ENCODE peak calls at places on chromosomes 7 and 10, in four cellular contexts. J, K, T and D are unnamed samples.

GRCh38 chr7:146074195-146074765 is 42.3 kb upstream of the CNTNAP2 start:
- DNase-seq in K (no peak), T (peak; percentile 3), J (no peak), D (no peak)

GRCh38 chr7:105651798-105652197 is 70.5 kb upstream of the EFCAB10 start:
- DNase-seq in T (no peak), J (no peak), K (no peak), D (no peak)

GRCh38 chr10:127576011-127576410 is 26.9 kb downstream of the NPS start:
- DNase-seq in T (no peak), J (no peak), K (no peak), D (no peak)

GRCh38 chr7:489876-490275 is 29.8 kb downstream of the PDGFA start:
- DNase-seq in K (no peak), T (no peak), J (no peak), D (no peak)

GRCh38 chr7:150793569-150794238 is 6.5 kb downstream of the TMEM176B start:
- DNase-seq in K (no peak), J (no peak), T (no peak), D (no peak)

GRCh38 chr7:73704640-73705550 is 14.6 kb downstream of the STX1A start:
- DNase-seq in K (no peak), T (no peak), J (peak; percentile 80), D (no peak)

GRCh38 chr7:137142376-137142775 is 201.2 kb downstream of the PTN start:
- DNase-seq in J (no peak), T (no peak), K (no peak), D (no peak)

GRCh38 chr10:92699518-92700272 is 9.9 kb downstream of the HHEX start:
- DNase-seq in T (peak; percentile 46), J (no peak), K (peak; percentile 46), D (no peak)

GRCh38 chr10:128927389-128927788 is 539.7 kb upstream of the MGMT start:
- DNase-seq in K (no peak), T (no peak), J (no peak), D (no peak)

GRCh38 chr7:1536768-1537630 is 6.5 kb downstream of the MAFK start:
- DNase-seq in K (no peak), J (peak; percentile 88), T (peak; percentile 60), D (peak; percentile 81)

GRCh38 chr7:152894295-152895170 is 135.0 kb downstream of the ACTR3B start:
- DNase-seq in T (peak; percentile 65), K (no peak), J (no peak), D (peak; percentile 33)

GRCh38 chr10:29009464-29009863 is 279.4 kb upstream of the LYZL1 start:
- DNase-seq in J (no peak), T (no peak), K (no peak), D (no peak)

GRCh38 chr7:50393547-50394252 is 56.5 kb downstream of the FIGNL1 start:
- DNase-seq in K (no peak), J (no peak), T (no peak), D (no peak)

GRCh38 chr10:121559321-121559720 is 38.9 kb downstream of the FGFR2 start:
- DNase-seq in T (no peak), J (no peak), K (no peak), D (no peak)

GRCh38 chr7:71442492-71443196 is 310.7 kb downstream of the GALNT17 start:
- DNase-seq in T (no peak), J (no peak), K (no peak), D (no peak)

DNA sequence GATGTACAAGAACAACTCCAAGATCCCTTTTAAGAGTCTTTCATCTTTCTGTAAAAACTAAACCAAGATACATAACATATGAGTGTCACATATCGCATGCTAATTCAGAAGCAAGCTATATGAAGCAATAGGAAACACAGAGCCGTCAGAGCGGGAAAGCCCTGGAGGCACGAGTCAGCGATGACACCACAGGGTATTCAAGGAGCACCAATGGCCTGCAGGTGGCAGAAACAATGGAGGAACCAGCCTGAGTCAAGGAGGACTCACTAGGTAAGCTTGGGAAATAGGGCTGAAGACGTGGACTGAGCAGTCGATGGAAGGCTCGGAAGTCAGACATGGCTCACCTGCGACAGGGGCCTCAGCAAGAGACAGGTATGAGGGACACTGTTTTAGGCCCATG is 214.4 kb downstream of the FAM107B start:
- DNase-seq in T (no peak), K (no peak), J (no peak), D (no peak)
- TF ChIP-seq CTCF in T (peak; percentile 23), K (no peak), J (no peak), D (peak; percentile 33)

GRCh38 chr7:140674899-140675701 is 2.4 kb downstream of the ADCK2 start:
- DNase-seq in T (peak; percentile 9), J (peak; percentile 54), K (no peak), D (no peak)
- TF ChIP-seq CTCF in T (peak; percentile 47), J (peak; percentile 56), K (no peak), D (peak; percentile 47)

GRCh38 chr10:44908071-44908709 is 2.9 kb upstream of the TMEM72 start:
- DNase-seq in T (no peak), K (no peak), J (no peak), D (no peak)
- TF ChIP-seq CTCF in T (no peak), K (no peak), J (no peak), D (no peak)

DNA sequence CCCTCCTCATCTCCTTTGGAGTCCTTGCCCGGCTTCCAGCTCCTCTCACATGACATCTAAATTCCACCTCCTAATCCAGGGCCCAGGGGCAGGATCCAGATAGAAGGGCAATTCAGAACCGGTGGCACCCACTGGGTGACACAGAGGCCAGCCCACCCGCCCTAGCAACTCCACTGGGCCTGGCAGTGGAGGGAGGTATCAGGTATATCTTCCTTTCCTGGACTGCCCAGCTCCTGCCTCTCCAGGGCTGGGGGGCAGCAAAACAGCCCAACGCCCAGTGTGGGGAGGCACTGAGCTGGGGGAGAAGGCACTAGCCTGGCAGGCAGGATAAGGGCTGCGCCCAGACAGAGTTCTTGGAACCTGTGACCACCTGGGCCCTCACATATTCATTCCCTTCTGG is 10.4 kb upstream of the TRIM8 start:
- DNase-seq in J (no peak), K (no peak), T (no peak), D (no peak)
- TF ChIP-seq CTCF in J (no peak), K (no peak), T (no peak), D (no peak)

DNA sequence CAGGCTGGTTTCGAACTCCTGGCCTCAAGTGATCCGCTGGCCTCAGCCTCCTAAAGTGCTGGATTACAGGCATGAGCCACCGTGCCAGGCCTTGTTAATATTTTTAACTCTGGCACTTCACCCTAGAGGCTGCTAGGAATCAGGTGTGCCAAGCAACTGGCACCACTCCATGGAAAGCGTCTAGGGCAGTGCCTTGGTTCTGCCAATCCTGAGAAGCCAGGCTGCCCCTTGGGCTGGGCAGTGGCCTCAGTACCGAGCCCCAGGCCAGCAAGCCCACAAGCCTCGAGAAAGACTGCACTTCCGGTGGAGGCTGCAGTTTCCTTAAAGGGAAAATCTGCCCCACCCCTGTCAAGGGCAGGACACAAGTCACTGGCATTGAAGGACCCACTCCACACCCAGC is 11.3 kb downstream of the ALKBH4 start:
- DNase-seq in J (no peak), T (no peak), K (no peak), D (no peak)
- TF ChIP-seq CTCF in J (no peak), T (no peak), K (no peak), D (no peak)

DNA sequence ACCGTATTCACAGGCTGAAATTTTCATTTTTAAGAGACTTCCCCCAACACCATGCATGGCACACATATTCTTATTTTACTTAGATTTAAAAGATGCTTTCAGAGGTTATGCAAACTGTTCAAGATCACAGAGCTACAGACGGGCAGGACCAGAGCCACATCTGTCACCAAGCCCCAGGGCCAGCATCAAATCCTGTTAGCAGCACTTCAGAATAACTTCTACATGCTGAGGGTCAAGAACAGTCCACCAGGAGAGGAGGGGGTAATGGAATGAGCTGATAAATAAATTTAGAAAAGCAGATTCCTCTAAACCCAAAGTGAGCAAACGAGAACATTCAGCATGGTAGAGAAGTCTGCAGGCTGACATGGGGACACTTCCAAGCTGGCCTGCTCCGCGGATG is 249.2 kb downstream of the TNS3 start:
- DNase-seq in J (peak; percentile 3), T (no peak), K (no peak), D (no peak)
- TF ChIP-seq CTCF in J (no peak), T (no peak), K (no peak), D (no peak)

GRCh38 chr7:81627565-81628287 is 142.1 kb downstream of the HGF start:
- DNase-seq in T (no peak), J (no peak), K (no peak), D (no peak)

GRCh38 chr7:81630600-81630999 is 139.2 kb downstream of the HGF start:
- DNase-seq in T (no peak), K (no peak), J (no peak), D (no peak)

GRCh38 chr7:81632418-81632817 is 137.4 kb downstream of the HGF start:
- DNase-seq in T (no peak), J (no peak), K (no peak), D (no peak)

GRCh38 chr7:81626008-81626407 is 143.8 kb downstream of the HGF start:
- DNase-seq in T (no peak), K (no peak), J (no peak), D (no peak)

DNA sequence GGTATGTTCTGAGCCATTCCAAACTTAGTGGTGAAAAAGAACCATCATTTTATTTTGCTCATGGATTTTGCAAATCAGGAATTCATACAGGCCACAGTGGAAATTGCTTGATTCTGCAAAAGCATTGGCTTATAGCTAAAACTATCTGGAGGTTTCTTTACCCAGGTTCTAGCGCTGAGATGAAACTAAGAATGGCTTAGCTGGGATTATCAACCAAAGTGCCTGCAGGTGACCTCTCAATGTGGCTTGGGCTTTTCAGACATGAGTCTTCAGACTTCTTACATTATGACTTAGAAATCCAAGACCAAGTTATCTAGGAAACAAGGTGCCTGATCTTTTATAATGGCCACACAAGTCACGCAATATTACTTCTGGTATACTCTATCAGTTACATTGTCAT is 140.1 kb downstream of the HGF start:
- DNase-seq in K (no peak), T (no peak), J (no peak), D (no peak)
- TF ChIP-seq CTCF in K (no peak), T (no peak), J (no peak), D (no peak)

GRCh38 chr10:18599392-18599791 is 52.0 kb downstream of the NSUN6 start:
- DNase-seq in J (no peak), T (no peak), K (no peak), D (no peak)

GRCh38 chr10:18594574-18595156 is 56.7 kb downstream of the NSUN6 start:
- DNase-seq in J (no peak), K (no peak), T (no peak), D (no peak)
- TF ChIP-seq CTCF in J (no peak), K (no peak), T (peak; percentile 41), D (peak; percentile 25)

GRCh38 chr7:101094376-101094775 is 9.1 kb downstream of the TRIM56 start:
- DNase-seq in T (no peak), K (no peak), J (no peak), D (no peak)

GRCh38 chr7:101093907-101094306 is 8.6 kb downstream of the TRIM56 start:
- DNase-seq in J (no peak), K (no peak), T (no peak), D (no peak)

GRCh38 chr7:101096957-101097347 is 11.7 kb downstream of the TRIM56 start:
- DNase-seq in J (no peak), T (no peak), K (no peak), D (no peak)

GRCh38 chr7:101096331-101096956 is 11.2 kb downstream of the TRIM56 start:
- DNase-seq in J (no peak), K (no peak), T (no peak), D (no peak)

GRCh38 chr7:101094791-101095375 is 9.6 kb downstream of the TRIM56 start:
- DNase-seq in K (no peak), J (peak; percentile 38), T (peak; percentile 51), D (peak; percentile 26)
- TF ChIP-seq CTCF in K (no peak), J (peak; percentile 64), T (peak; percentile 68), D (peak; percentile 56)